ENCODE peak calls at places on chromosomes 7 and 10, in nine cellular contexts. J, S, D, E, C, L, I, W and N are unnamed samples.

GRCh38 chr10:48469516-48470020 is 135.3 kb downstream of the ARHGAP22 start:
- DNase-seq in J (no peak), S (peak), D (no peak), E (no peak), C (no peak), L (no peak), I (no peak), W (no peak), N (peak)

GRCh38 chr7:26379711-26380110 is 88.0 kb downstream of the SNX10 start:
- DNase-seq in J (no peak), S (no peak), D (no peak), E (no peak), C (no peak), L (no peak), I (no peak), W (no peak), N (no peak)

GRCh38 chr7:86926732-86927131 is 132.7 kb downstream of the ELAPOR2 start:
- DNase-seq in J (peak), S (no peak), D (peak), E (peak), C (peak), L (peak), I (peak), W (peak), N (no peak)

GRCh38 chr10:569961-570630 is 119.4 kb downstream of the DIP2C start:
- DNase-seq in J (no peak), S (no peak), D (no peak), E (no peak), C (no peak), L (no peak), I (no peak), W (no peak), N (no peak)

GRCh38 chr7:80642871-80643270 is 4.4 kb downstream of the CD36 start:
- DNase-seq in J (no peak), S (no peak), D (no peak), E (no peak), C (no peak), L (no peak), I (no peak), W (no peak), N (no peak)

GRCh38 chr10:84608126-84608525 is 279.7 kb downstream of the CCSER2 start:
- DNase-seq in J (no peak), S (no peak), D (no peak), E (no peak), C (no peak), L (no peak), I (no peak), W (no peak), N (no peak)

GRCh38 chr10:4678023-4678950 is 147.7 kb upstream of the AKR1E2 start:
- DNase-seq in J (no peak), S (no peak), D (no peak), E (peak), C (peak), L (peak), I (peak), W (peak), N (no peak)

GRCh38 chr10:84265378-84265777 is 20.5 kb downstream of the RGR start:
- DNase-seq in J (no peak), S (no peak), D (no peak), E (peak), C (no peak), L (no peak), I (no peak), W (no peak), N (no peak)

GRCh38 chr7:96152706-96153105 is 169.2 kb downstream of the SLC25A13 start:
- DNase-seq in J (no peak), S (no peak), D (no peak), E (no peak), C (no peak), L (no peak), I (no peak), W (no peak), N (no peak)

GRCh38 chr10:93063217-93063976 is 2.8 kb downstream of the CYP26C1 start:
- DNase-seq in J (no peak), S (no peak), D (no peak), E (no peak), C (no peak), L (no peak), I (no peak), W (no peak), N (no peak)

GRCh38 chr7:5177060-5177459 is 13.0 kb upstream of the WIPI2 start:
- DNase-seq in J (peak), S (peak), D (no peak), E (peak), C (peak), L (peak), I (no peak), W (peak), N (no peak)

GRCh38 chr7:97733276-97734206 is 1.7 kb downstream of the TAC1 start:
- DNase-seq in J (no peak), S (no peak), D (peak), E (no peak), C (no peak), L (no peak), I (no peak), W (no peak), N (peak)

GRCh38 chr7:28142650-28143049 is 37.9 kb downstream of the JAZF1 start:
- DNase-seq in J (no peak), S (no peak), D (peak), E (no peak), C (no peak), L (no peak), I (no peak), W (no peak), N (no peak)

GRCh38 chr10:55426138-55426537 is 625.1 kb upstream of the PCDH15 start:
- DNase-seq in J (no peak), S (no peak), D (no peak), E (no peak), C (no peak), L (no peak), I (no peak), W (no peak), N (no peak)

GRCh38 chr10:63268139-63268797 is 135.1 kb downstream of the NRBF2 start:
- DNase-seq in J (no peak), S (no peak), D (no peak), E (peak), C (peak), L (no peak), I (peak), W (no peak), N (no peak)

GRCh38 chr10:49418053-49418326 is 22.1 kb upstream of the DRGX start:
- DNase-seq in J (no peak), S (no peak), D (no peak), E (no peak), C (no peak), L (no peak), I (no peak), W (no peak), N (no peak)

GRCh38 chr7:64744680-64745079 is 49.5 kb upstream of the ZNF138 start:
- DNase-seq in J (no peak), S (no peak), D (no peak), E (peak), C (no peak), L (no peak), I (peak), W (peak), N (no peak)

GRCh38 chr7:73618538-73618937 is 5.8 kb downstream of the MLXIPL start:
- DNase-seq in J (no peak), S (no peak), D (no peak), E (no peak), C (no peak), L (no peak), I (no peak), W (no peak), N (no peak)

GRCh38 chr7:163298-163695 is 29.1 kb upstream of the FAM20C start:
- DNase-seq in J (no peak), S (no peak), D (no peak), E (no peak), C (no peak), L (no peak), I (no peak), W (no peak), N (no peak)

GRCh38 chr7:774161-775109 is 47.4 kb upstream of the PRKAR1B start:
- DNase-seq in J (peak), S (peak), D (peak), E (peak), C (peak), L (peak), I (peak), W (no peak), N (peak)